ENCODE peak calls at places on chromosome 3, in eight cellular contexts. N, J, K, O, D, C, Y and R are unnamed samples.

GRCh38 chr3:112333386-112334334 is 704 bp downstream of the CD200 start:
- DNase-seq in J (peak; percentile 35), D (no peak), O (no peak), Y (no peak), C (no peak), N (no peak), K (peak; percentile 46), R (peak; percentile 59)

GRCh38 chr3:129563850-129564535 is 21.0 kb downstream of the H1-8 start:
- DNase-seq in Y (no peak), C (no peak), J (no peak), D (no peak), K (no peak), O (no peak), N (peak; percentile 54), R (no peak)

GRCh38 chr3:126711361-126711760 is 7.3 kb downstream of the CHCHD6 start:
- DNase-seq in D (no peak), Y (no peak), C (no peak), J (no peak), K (no peak), N (no peak), O (no peak), R (no peak)

GRCh38 chr3:154795582-154795981 is 284.5 kb upstream of the MME start:
- DNase-seq in C (no peak), K (no peak), D (no peak), N (no peak), O (no peak), J (no peak), Y (no peak), R (no peak)

GRCh38 chr3:136078421-136079364 is 113.2 kb downstream of the PPP2R3A start:
- DNase-seq in K (no peak), O (no peak), Y (no peak), J (no peak), D (no peak), C (no peak), N (no peak), R (no peak)

GRCh38 chr3:3753416-3753815 is 45.8 kb upstream of the LRRN1 start:
- DNase-seq in C (no peak), D (no peak), O (no peak), Y (no peak), K (no peak), J (no peak), N (no peak), R (no peak)

GRCh38 chr3:168152149-168152548 is 56.4 kb upstream of the GOLIM4 start:
- DNase-seq in O (no peak), D (no peak), K (no peak), N (no peak), Y (no peak), C (no peak), J (no peak), R (no peak)

GRCh38 chr3:100882571-100882981 is 110.6 kb downstream of the ABI3BP start:
- DNase-seq in K (no peak), O (no peak), J (no peak), D (no peak), C (no peak), N (no peak), Y (no peak), R (no peak)

DNA sequence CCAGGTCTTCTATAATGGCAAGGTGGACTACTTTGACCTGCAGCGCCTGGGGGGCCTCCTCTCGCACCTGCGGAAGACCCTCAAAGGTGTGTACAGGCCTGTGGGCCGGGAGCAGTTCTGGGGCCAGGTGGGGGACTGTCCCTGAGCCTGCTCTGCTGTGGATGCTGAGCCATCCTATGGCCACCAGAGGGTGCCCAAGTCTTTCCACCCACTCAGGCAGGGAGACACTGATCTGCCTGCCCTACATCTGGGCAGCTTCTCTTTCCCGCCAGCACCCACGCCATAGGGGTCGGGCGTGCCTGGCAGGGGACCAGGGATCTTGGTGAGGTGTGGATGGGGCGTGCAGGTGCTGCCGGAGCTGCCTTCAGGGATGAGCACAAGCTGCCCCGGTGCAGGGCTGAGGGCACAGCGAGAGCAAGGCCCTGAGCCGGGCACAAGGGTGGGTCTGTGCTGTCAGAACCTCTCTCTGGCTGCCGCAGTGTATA is 14.1 kb downstream of the RNF123 start:
- DNase-seq in D (peak; percentile 63), K (peak; percentile 62), C (peak; percentile 45), J (peak; percentile 65), Y (peak; percentile 74), N (peak; percentile 83), O (peak; percentile 70), R (peak; percentile 14)
- H3K27ac ChIP-seq in D (no peak overlapping the region), K (no peak overlapping the region), C (no peak overlapping the region), J (no peak overlapping the region), Y (no peak overlapping the region), N (no peak overlapping the region), O (no peak overlapping the region), R (no peak overlapping the region)

DNA sequence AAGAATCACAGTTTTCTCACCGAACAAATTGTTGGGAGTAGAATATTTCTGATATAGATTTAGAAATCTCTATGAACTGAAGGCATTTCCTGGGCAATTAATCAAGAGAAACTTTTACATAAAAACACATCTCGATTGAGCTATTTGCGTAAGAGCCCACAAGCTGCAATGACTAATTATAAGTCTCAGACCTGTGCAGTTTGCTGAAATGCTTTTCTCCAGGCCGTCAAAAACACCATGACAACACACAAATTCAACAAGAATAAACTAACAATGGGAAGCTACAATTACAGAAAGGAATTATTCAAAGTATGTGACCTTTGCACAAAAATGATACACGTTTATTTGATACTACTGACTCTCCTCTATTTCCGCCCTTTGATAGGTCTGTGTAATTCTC is 481.2 kb upstream of the WNT5A start:
- DNase-seq in K (no peak), N (no peak), Y (no peak), D (no peak), C (no peak), O (no peak), J (no peak), R (no peak)
- H3K27ac ChIP-seq in K (no peak overlapping the region), N (no peak overlapping the region), Y (no peak overlapping the region), D (no peak overlapping the region), C (no peak overlapping the region), O (no peak overlapping the region), J (no peak overlapping the region), R (no peak overlapping the region)

GRCh38 chr3:31562525-31562924 is 29.8 kb downstream of the STT3B start:
- DNase-seq in J (peak; percentile 24), D (peak; percentile 53), Y (peak; percentile 71), O (no peak), C (no peak), K (no peak), N (peak; percentile 33), R (no peak)
- H3K27ac ChIP-seq in J (no peak overlapping the region), D (no peak overlapping the region), Y (peak overlapping the region; percentile 28), O (no peak overlapping the region), C (no peak overlapping the region), K (no peak overlapping the region), N (no peak overlapping the region), R (no peak overlapping the region)

DNA sequence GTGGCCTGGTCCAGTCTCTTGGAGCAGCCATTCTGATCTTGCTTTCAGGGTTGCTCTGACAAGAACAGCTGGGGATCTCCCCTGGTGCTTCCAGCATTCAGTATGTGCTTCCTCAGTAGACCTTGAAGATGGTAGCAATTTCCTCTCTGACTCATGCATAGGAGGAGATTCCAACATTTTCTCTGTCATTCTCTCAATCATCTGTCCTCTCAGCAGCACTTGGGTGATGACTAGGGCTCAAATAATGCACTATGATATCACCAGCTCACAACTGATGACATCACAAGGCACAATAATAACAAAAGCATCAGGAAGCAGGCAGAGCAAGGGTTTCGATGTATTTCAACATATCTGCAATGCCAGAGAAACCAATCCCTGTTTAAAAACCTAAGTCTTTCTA is 52.7 kb downstream of the NFKBIZ start:
- DNase-seq in J (no peak), K (no peak), O (no peak), Y (no peak), N (no peak), C (no peak), D (no peak), R (no peak)
- H3K27ac ChIP-seq in J (no peak overlapping the region), K (no peak overlapping the region), O (no peak overlapping the region), Y (no peak overlapping the region), N (no peak overlapping the region), C (no peak overlapping the region), D (no peak overlapping the region), R (no peak overlapping the region)

GRCh38 chr3:189944285-189945145 is 176.2 kb downstream of the P3H2 start:
- DNase-seq in D (no peak), N (no peak), Y (no peak), J (peak; percentile 79), C (no peak), O (no peak), K (no peak), R (no peak)
- H3K27ac ChIP-seq in D (no peak overlapping the region), N (no peak overlapping the region), Y (no peak overlapping the region), J (peak overlapping the region; percentile 66), C (no peak overlapping the region), O (no peak overlapping the region), K (no peak overlapping the region), R (no peak overlapping the region)